ENCODE peak calls at places on chromosomes 2 and 18, in four cellular contexts. T, J, R and G are unnamed samples.

GRCh38 chr2:149858916-149859634 is 271.5 kb upstream of the MMADHC start:
- DNase-seq in T (no peak), J (no peak), R (no peak), G (no peak)

GRCh38 chr2:105294844-105295481 is 34.6 kb downstream of the TGFBRAP1 start:
- DNase-seq in T (peak; percentile 43), J (no peak), R (peak; percentile 60), G (peak; percentile 61)

GRCh38 chr2:13050764-13051163 is 334.0 kb downstream of the TRIB2 start:
- DNase-seq in T (no peak), J (no peak), R (no peak), G (no peak)

GRCh38 chr2:12587729-12588522 is 128.8 kb upstream of the TRIB2 start:
- DNase-seq in R (no peak), T (no peak), J (no peak), G (peak; percentile 38)

GRCh38 chr2:75041226-75041625 is 82.8 kb downstream of the POLE4 start:
- DNase-seq in T (no peak), R (no peak), J (no peak), G (no peak)

GRCh38 chr2:102241616-102242260 is 54.9 kb downstream of the IL1RL2 start:
- DNase-seq in R (no peak), T (no peak), J (no peak), G (no peak)

GRCh38 chr2:216736326-216736725 is 41.0 kb upstream of the IGFBP5 start:
- DNase-seq in R (no peak), J (no peak), T (no peak), G (no peak)

GRCh38 chr2:160353166-160353565 is 140.4 kb downstream of the RBMS1 start:
- DNase-seq in R (no peak), T (no peak), J (no peak), G (peak; percentile 24)

GRCh38 chr2:238370482-238371372 is 50.4 kb downstream of the TRAF3IP1 start:
- DNase-seq in R (peak; percentile 62), T (peak; percentile 36), J (peak; percentile 32), G (peak; percentile 83)

GRCh38 chr18:79912409-79912991 is 39.0 kb downstream of the SLC66A2 start:
- DNase-seq in J (peak; percentile 46), R (no peak), T (no peak), G (no peak)

GRCh38 chr2:238929242-238930081 is 81.6 kb downstream of the TWIST2 start:
- DNase-seq in J (no peak), T (no peak), R (no peak), G (no peak)

GRCh38 chr2:58130238-58130637 is 83.6 kb downstream of the VRK2 start:
- DNase-seq in T (no peak), R (no peak), J (no peak), G (no peak)

GRCh38 chr2:58127111-58127510 is 80.5 kb downstream of the VRK2 start:
- DNase-seq in R (no peak), T (no peak), J (no peak), G (no peak)

GRCh38 chr2:58133395-58133794 is 86.8 kb downstream of the VRK2 start:
- DNase-seq in R (no peak), J (no peak), T (no peak), G (no peak)

GRCh38 chr2:58135861-58136260 is 89.3 kb downstream of the VRK2 start:
- DNase-seq in J (no peak), T (no peak), R (no peak), G (no peak)

GRCh38 chr2:58131191-58132011 is 84.8 kb downstream of the VRK2 start:
- DNase-seq in R (no peak), J (no peak), T (no peak), G (no peak)
- TF ChIP-seq CTCF in R (no peak), J (no peak), T (peak; percentile 31), G (no peak)

GRCh38 chr2:223674998-223675609 is 72.9 kb upstream of the SCG2 start:
- DNase-seq in R (peak; percentile 27), T (peak; percentile 54), J (no peak), G (peak; percentile 69)
- TF ChIP-seq CTCF in R (peak; percentile 60), T (peak; percentile 86), J (no peak), G (peak; percentile 70)

GRCh38 chr18:23593720-23594119 is 7.4 kb upstream of the NPC1 start:
- DNase-seq in T (no peak), R (no peak), J (no peak), G (no peak)
- TF ChIP-seq CTCF in T (no peak), R (no peak), J (no peak), G (no peak)

GRCh38 chr2:133053541-133053940 is 383.5 kb upstream of the LYPD1 start:
- DNase-seq in T (no peak), J (no peak), R (no peak), G (no peak)

GRCh38 chr2:133054297-133054696 is 384.3 kb upstream of the LYPD1 start:
- DNase-seq in J (no peak), R (no peak), T (no peak), G (no peak)
- TF ChIP-seq CTCF in J (no peak), R (no peak), T (no peak), G (no peak)

GRCh38 chr2:113996826-113997599 is 107.1 kb downstream of the ACTR3 start:
- DNase-seq in J (no peak), R (no peak), T (no peak), G (no peak)
- TF ChIP-seq CTCF in J (no peak), R (no peak), T (no peak), G (no peak)

GRCh38 chr2:234550056-234550455 is 53.2 kb upstream of the ARL4C start:
- DNase-seq in R (no peak), J (no peak), T (no peak), G (no peak)

GRCh38 chr2:234544659-234545611 is 48.1 kb upstream of the ARL4C start:
- DNase-seq in T (peak; percentile 38), R (peak; percentile 67), J (peak; percentile 72), G (peak; percentile 85)

GRCh38 chr2:234546770-234547169 is 49.9 kb upstream of the ARL4C start:
- DNase-seq in T (no peak), R (no peak), J (no peak), G (no peak)

GRCh38 chr2:234550511-234551107 is 53.7 kb upstream of the ARL4C start:
- DNase-seq in T (peak; percentile 66), J (peak; percentile 43), R (peak; percentile 71), G (peak; percentile 63)

GRCh38 chr2:234548720-234549420 is 52.0 kb upstream of the ARL4C start:
- DNase-seq in R (no peak), J (no peak), T (no peak), G (no peak)
- TF ChIP-seq CTCF in R (no peak), J (no peak), T (no peak), G (no peak)